ENCODE peak calls at places on chromosomes 2 and 18, in nine cellular contexts. One of them, this sample, is unnamed. For H3K36me3 and H3K9me3, the result is how much of the 10 kb centered on the place peaks cover.

GRCh38 chr18:51110073-51110797 is 80.2 kb downstream of the SMAD4 start:
- DNase-seq in lower lobe of right lung: peak
- DNase-seq in ovary: peak
- DNase-seq in IMR-90: peak
- DNase-seq in left lung: peak
- DNase-seq in stomach: peak
- DNase-seq in upper lobe of right lung: peak
- DNase-seq in left ventricle myocardium inferior: peak
- DNase-seq in breast epithelium: no peak
- DNase-seq in this sample: peak

GRCh38 chr2:225735844-225736243 is 336.3 kb downstream of the NYAP2 start:
- DNase-seq in lower lobe of right lung: no peak
- DNase-seq in ovary: no peak
- DNase-seq in IMR-90: peak
- DNase-seq in left lung: no peak
- DNase-seq in stomach: no peak
- DNase-seq in upper lobe of right lung: no peak
- DNase-seq in left ventricle myocardium inferior: no peak
- DNase-seq in breast epithelium: no peak
- DNase-seq in this sample: no peak

GRCh38 chr2:55839182-55839819 is 84.3 kb downstream of the EFEMP1 start:
- DNase-seq in lower lobe of right lung: no peak
- DNase-seq in ovary: no peak
- DNase-seq in IMR-90: peak
- DNase-seq in left lung: no peak
- DNase-seq in stomach: peak
- DNase-seq in upper lobe of right lung: no peak
- DNase-seq in left ventricle myocardium inferior: no peak
- DNase-seq in breast epithelium: peak
- DNase-seq in this sample: no peak

GRCh38 chr2:101380376-101380775 is 6.9 kb downstream of the CREG2 start:
- DNase-seq in lower lobe of right lung: no peak
- DNase-seq in ovary: no peak
- DNase-seq in IMR-90: peak
- DNase-seq in left lung: peak
- DNase-seq in stomach: no peak
- DNase-seq in upper lobe of right lung: no peak
- DNase-seq in left ventricle myocardium inferior: peak
- DNase-seq in breast epithelium: no peak
- DNase-seq in this sample: no peak

GRCh38 chr2:42693013-42693575 is 70.8 kb downstream of the OXER1 start:
- DNase-seq in lower lobe of right lung: peak
- DNase-seq in ovary: no peak
- DNase-seq in IMR-90: no peak
- DNase-seq in left lung: peak
- DNase-seq in stomach: no peak
- DNase-seq in upper lobe of right lung: no peak
- DNase-seq in left ventricle myocardium inferior: no peak
- DNase-seq in breast epithelium: no peak
- DNase-seq in this sample: no peak

GRCh38 chr18:49492694-49493033 is 5.6 kb upstream of the C18orf32 start:
- DNase-seq in lower lobe of right lung: no peak
- DNase-seq in ovary: no peak
- DNase-seq in IMR-90: no peak
- DNase-seq in left lung: no peak
- DNase-seq in stomach: no peak
- DNase-seq in upper lobe of right lung: no peak
- DNase-seq in left ventricle myocardium inferior: no peak
- DNase-seq in breast epithelium: no peak
- DNase-seq in this sample: no peak

GRCh38 chr18:47427951-47428350 is 176.5 kb upstream of the SKOR2 start:
- DNase-seq in lower lobe of right lung: no peak
- DNase-seq in ovary: no peak
- DNase-seq in IMR-90: no peak
- DNase-seq in left lung: no peak
- DNase-seq in stomach: no peak
- DNase-seq in upper lobe of right lung: no peak
- DNase-seq in left ventricle myocardium inferior: no peak
- DNase-seq in breast epithelium: no peak
- DNase-seq in this sample: no peak

GRCh38 chr2:8488001-8488738 is 193.7 kb upstream of the ID2 start:
- DNase-seq in lower lobe of right lung: no peak
- DNase-seq in ovary: no peak
- DNase-seq in IMR-90: no peak
- DNase-seq in left lung: no peak
- DNase-seq in stomach: no peak
- DNase-seq in upper lobe of right lung: no peak
- DNase-seq in left ventricle myocardium inferior: no peak
- DNase-seq in breast epithelium: no peak
- DNase-seq in this sample: no peak

GRCh38 chr2:12412898-12413305 is 303.8 kb upstream of the TRIB2 start:
- DNase-seq in lower lobe of right lung: no peak
- DNase-seq in ovary: no peak
- DNase-seq in IMR-90: peak
- DNase-seq in left lung: no peak
- DNase-seq in stomach: no peak
- DNase-seq in upper lobe of right lung: no peak
- DNase-seq in left ventricle myocardium inferior: no peak
- DNase-seq in breast epithelium: no peak
- DNase-seq in this sample: peak

GRCh38 chr2:23445450-23445868 is 60.5 kb downstream of the KLHL29 start:
- DNase-seq in lower lobe of right lung: no peak
- DNase-seq in ovary: no peak
- DNase-seq in IMR-90: peak
- DNase-seq in left lung: no peak
- DNase-seq in stomach: no peak
- DNase-seq in upper lobe of right lung: no peak
- DNase-seq in left ventricle myocardium inferior: no peak
- DNase-seq in breast epithelium: no peak
- DNase-seq in this sample: no peak

GRCh38 chr2:43508209-43508608 is 87.6 kb downstream of the THADA start:
- DNase-seq in lower lobe of right lung: no peak
- DNase-seq in ovary: no peak
- DNase-seq in IMR-90: no peak
- DNase-seq in left lung: no peak
- DNase-seq in stomach: no peak
- DNase-seq in upper lobe of right lung: no peak
- DNase-seq in left ventricle myocardium inferior: no peak
- DNase-seq in breast epithelium: no peak
- DNase-seq in this sample: no peak

GRCh38 chr18:13762690-13763439 is 36.4 kb downstream of the RNMT start:
- DNase-seq in lower lobe of right lung: no peak
- DNase-seq in ovary: no peak
- DNase-seq in IMR-90: no peak
- DNase-seq in left lung: no peak
- DNase-seq in stomach: no peak
- DNase-seq in upper lobe of right lung: no peak
- DNase-seq in left ventricle myocardium inferior: no peak
- DNase-seq in breast epithelium: no peak
- DNase-seq in this sample: no peak

GRCh38 chr2:172079838-172080640 is 5.3 kb upstream of the DLX1 start:
- DNase-seq in lower lobe of right lung: no peak
- DNase-seq in ovary: no peak
- DNase-seq in IMR-90: peak
- DNase-seq in left lung: no peak
- DNase-seq in stomach: no peak
- DNase-seq in upper lobe of right lung: no peak
- DNase-seq in left ventricle myocardium inferior: no peak
- DNase-seq in breast epithelium: no peak
- DNase-seq in this sample: no peak

GRCh38 chr2:96538487-96539214 is 2.1 kb downstream of the ARID5A start:
- DNase-seq in lower lobe of right lung: peak
- DNase-seq in ovary: peak
- DNase-seq in IMR-90: no peak
- DNase-seq in left lung: peak
- DNase-seq in stomach: peak
- DNase-seq in upper lobe of right lung: peak
- DNase-seq in left ventricle myocardium inferior: peak
- DNase-seq in breast epithelium: peak
- DNase-seq in this sample: no peak

GRCh38 chr18:36732264-36732663 is 96.5 kb downstream of the TPGS2 start:
- DNase-seq in lower lobe of right lung: no peak
- DNase-seq in ovary: no peak
- DNase-seq in IMR-90: no peak
- DNase-seq in left lung: no peak
- DNase-seq in stomach: no peak
- DNase-seq in upper lobe of right lung: no peak
- DNase-seq in left ventricle myocardium inferior: no peak
- DNase-seq in breast epithelium: peak
- DNase-seq in this sample: no peak

GRCh38 chr2:68726608-68727367 is 7.8 kb upstream of the ARHGAP25 start:
- DNase-seq in lower lobe of right lung: no peak
- DNase-seq in ovary: no peak
- DNase-seq in IMR-90: no peak
- DNase-seq in left lung: no peak
- DNase-seq in stomach: peak
- DNase-seq in upper lobe of right lung: no peak
- DNase-seq in left ventricle myocardium inferior: no peak
- DNase-seq in breast epithelium: no peak
- DNase-seq in this sample: no peak

GRCh38 chr18:57052759-57053158 is 94.1 kb upstream of the BOD1L2 start:
- DNase-seq in lower lobe of right lung: no peak
- DNase-seq in ovary: no peak
- DNase-seq in IMR-90: no peak
- DNase-seq in left lung: no peak
- DNase-seq in stomach: no peak
- DNase-seq in upper lobe of right lung: no peak
- DNase-seq in left ventricle myocardium inferior: no peak
- DNase-seq in breast epithelium: no peak
- DNase-seq in this sample: no peak

GRCh38 chr18:57051019-57051418 is 95.9 kb upstream of the BOD1L2 start:
- DNase-seq in lower lobe of right lung: no peak
- DNase-seq in ovary: no peak
- DNase-seq in IMR-90: no peak
- DNase-seq in left lung: no peak
- DNase-seq in stomach: no peak
- DNase-seq in upper lobe of right lung: no peak
- DNase-seq in left ventricle myocardium inferior: no peak
- DNase-seq in breast epithelium: no peak
- DNase-seq in this sample: no peak

GRCh38 chr18:57050314-57050949 is 96.5 kb upstream of the BOD1L2 start:
- DNase-seq in lower lobe of right lung: no peak
- DNase-seq in ovary: no peak
- DNase-seq in IMR-90: no peak
- DNase-seq in left lung: no peak
- DNase-seq in stomach: no peak
- DNase-seq in upper lobe of right lung: no peak
- DNase-seq in left ventricle myocardium inferior: no peak
- DNase-seq in breast epithelium: no peak
- DNase-seq in this sample: no peak

GRCh38 chr18:57051586-57052044 is 95.3 kb upstream of the BOD1L2 start:
- DNase-seq in lower lobe of right lung: no peak
- DNase-seq in ovary: no peak
- DNase-seq in IMR-90: no peak
- DNase-seq in left lung: no peak
- DNase-seq in stomach: peak
- DNase-seq in upper lobe of right lung: no peak
- DNase-seq in left ventricle myocardium inferior: no peak
- DNase-seq in breast epithelium: no peak
- DNase-seq in this sample: peak

GRCh38 chr18:57052173-57052572 is 94.7 kb upstream of the BOD1L2 start:
- DNase-seq in lower lobe of right lung: no peak
- DNase-seq in ovary: no peak
- DNase-seq in IMR-90: no peak
- DNase-seq in left lung: no peak
- DNase-seq in stomach: no peak
- DNase-seq in upper lobe of right lung: no peak
- DNase-seq in left ventricle myocardium inferior: no peak
- DNase-seq in breast epithelium: no peak
- DNase-seq in this sample: no peak
- TF ChIP-seq CTCF in lower lobe of right lung: no peak
- TF ChIP-seq CTCF in ovary: no peak
- TF ChIP-seq CTCF in IMR-90: no peak
- TF ChIP-seq CTCF in left lung: no peak
- TF ChIP-seq CTCF in stomach: no peak
- TF ChIP-seq CTCF in upper lobe of right lung: no peak
- TF ChIP-seq CTCF in left ventricle myocardium inferior: no peak
- TF ChIP-seq CTCF in breast epithelium: no peak
- TF ChIP-seq CTCF in this sample: no peak

DNA sequence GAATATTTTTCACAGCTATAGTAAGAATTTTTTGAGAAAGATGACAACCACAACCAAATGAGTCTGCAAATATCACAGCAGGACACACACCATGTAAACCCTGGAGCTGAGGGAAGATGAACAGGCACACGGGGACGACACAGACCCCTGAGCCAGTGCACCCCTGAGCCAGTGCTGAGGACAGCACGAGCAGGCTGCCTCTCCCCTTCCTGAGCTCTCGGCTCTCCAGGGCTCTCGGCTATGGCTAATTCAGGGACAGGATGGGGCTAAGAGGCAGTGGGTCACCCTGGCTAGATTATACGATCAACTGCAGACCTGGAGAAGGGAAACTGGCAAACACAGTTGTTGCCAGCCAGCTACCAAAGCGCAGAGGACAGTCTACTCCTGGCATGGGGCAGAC is 41.4 kb downstream of the TGFBRAP1 start:
- DNase-seq in lower lobe of right lung: no peak
- DNase-seq in ovary: no peak
- DNase-seq in IMR-90: no peak
- DNase-seq in left lung: no peak
- DNase-seq in stomach: no peak
- DNase-seq in upper lobe of right lung: no peak
- DNase-seq in left ventricle myocardium inferior: no peak
- DNase-seq in breast epithelium: no peak
- DNase-seq in this sample: no peak
- H3K36me3 ChIP-seq in lower lobe of right lung: half or more
- H3K36me3 ChIP-seq in ovary: under half
- H3K36me3 ChIP-seq in IMR-90: under half
- H3K36me3 ChIP-seq in left lung: under half
- H3K36me3 ChIP-seq in stomach: half or more
- H3K36me3 ChIP-seq in upper lobe of right lung: half or more
- H3K36me3 ChIP-seq in left ventricle myocardium inferior: half or more
- H3K36me3 ChIP-seq in breast epithelium: under half
- H3K36me3 ChIP-seq in this sample: under half

GRCh38 chr18:73577365-73577764 is 570.3 kb downstream of the FBXO15 start:
- DNase-seq in lower lobe of right lung: no peak
- DNase-seq in ovary: no peak
- DNase-seq in IMR-90: peak
- DNase-seq in left lung: no peak
- DNase-seq in stomach: no peak
- DNase-seq in upper lobe of right lung: no peak
- DNase-seq in left ventricle myocardium inferior: no peak
- DNase-seq in breast epithelium: no peak
- DNase-seq in this sample: no peak
- H3K9me3 ChIP-seq in lower lobe of right lung: under half
- H3K9me3 ChIP-seq in ovary: under half
- H3K9me3 ChIP-seq in IMR-90: under half
- H3K9me3 ChIP-seq in left lung: under half
- H3K9me3 ChIP-seq in stomach: under half
- H3K9me3 ChIP-seq in upper lobe of right lung: under half
- H3K9me3 ChIP-seq in left ventricle myocardium inferior: under half
- H3K9me3 ChIP-seq in breast epithelium: under half
- H3K9me3 ChIP-seq in this sample: under half

DNA sequence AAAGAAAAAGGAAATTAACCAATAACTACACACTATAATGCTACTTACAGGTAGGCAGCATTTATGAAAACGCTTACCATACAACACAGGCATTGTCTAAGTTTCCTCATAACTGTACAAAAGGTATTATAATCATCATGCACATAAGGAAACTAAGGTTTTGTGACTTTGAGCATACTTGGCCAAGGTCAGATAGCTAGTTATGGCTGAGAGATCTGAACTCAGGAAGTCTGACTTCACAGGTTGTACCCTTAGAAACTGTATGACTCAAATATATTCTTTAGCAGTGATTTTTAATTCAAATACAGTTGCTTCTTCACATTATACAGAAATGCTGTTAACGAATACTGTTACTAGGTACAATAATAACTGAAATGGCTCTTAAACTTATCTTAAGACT is 89.3 kb downstream of the TRIP12 start:
- DNase-seq in lower lobe of right lung: no peak
- DNase-seq in ovary: no peak
- DNase-seq in IMR-90: no peak
- DNase-seq in left lung: no peak
- DNase-seq in stomach: no peak
- DNase-seq in upper lobe of right lung: no peak
- DNase-seq in left ventricle myocardium inferior: no peak
- DNase-seq in breast epithelium: no peak
- DNase-seq in this sample: no peak
- TF ChIP-seq CTCF in lower lobe of right lung: no peak
- TF ChIP-seq CTCF in ovary: no peak
- TF ChIP-seq CTCF in IMR-90: no peak
- TF ChIP-seq CTCF in left lung: no peak
- TF ChIP-seq CTCF in stomach: no peak
- TF ChIP-seq CTCF in upper lobe of right lung: no peak
- TF ChIP-seq CTCF in left ventricle myocardium inferior: no peak
- TF ChIP-seq CTCF in breast epithelium: no peak
- TF ChIP-seq CTCF in this sample: no peak

This sample was measured in BE2C.